ENCODE peak calls at places on chromosomes 13 and 19, in four cellular contexts. F, A, V and M are unnamed samples.

GRCh38 chr13:40666905-40667621 is 622 bp upstream of the FOXO1 start:
- DNase-seq in F (no peak), A (peak; percentile 50), V (no peak), M (no peak)

GRCh38 chr19:38522915-38523314 is 89.4 kb downstream of the RYR1 start:
- DNase-seq in F (no peak), A (no peak), V (no peak), M (no peak)

GRCh38 chr13:23921451-23921888 is 24.2 kb upstream of the C1QTNF9B start:
- DNase-seq in F (peak; percentile 23), A (peak; percentile 18), V (no peak), M (peak; percentile 54)

GRCh38 chr19:1864480-1865171 is 1.2 kb upstream of the KLF16 start:
- DNase-seq in F (no peak), A (peak; percentile 91), V (no peak), M (peak; percentile 91)

GRCh38 chr13:52459668-52460067 is 4.4 kb downstream of the CKAP2 start:
- DNase-seq in F (no peak), A (no peak), V (no peak), M (no peak)

GRCh38 chr13:40644838-40645620 is 21.4 kb downstream of the FOXO1 start:
- DNase-seq in F (no peak), A (no peak), V (no peak), M (no peak)

GRCh38 chr13:95188128-95188527 is 113.1 kb downstream of the ABCC4 start:
- DNase-seq in F (no peak), A (no peak), V (no peak), M (no peak)

GRCh38 chr19:40278361-40279045 is 6.6 kb downstream of the AKT2 start:
- DNase-seq in F (no peak), A (no peak), V (no peak), M (no peak)

GRCh38 chr13:42398542-42398941 is 126.6 kb downstream of the AKAP11 start:
- DNase-seq in F (no peak), A (no peak), V (no peak), M (no peak)

GRCh38 chr19:17908244-17908643 is 24.6 kb upstream of the CCDC124 start:
- DNase-seq in F (no peak), A (no peak), V (no peak), M (no peak)

GRCh38 chr19:18206018-18206417 is 2.2 kb upstream of the RAB3A start:
- DNase-seq in F (no peak), A (no peak), V (no peak), M (no peak)

GRCh38 chr19:16324384-16325160 is at the start of gene KLF2:
- DNase-seq in F (peak; percentile 63), A (peak; percentile 83), V (no peak), M (no peak)

GRCh38 chr19:37692956-37693660 is 26.5 kb downstream of the ZNF607 start:
- DNase-seq in F (no peak), A (peak; percentile 23), V (no peak), M (no peak)

GRCh38 chr13:73428137-73428536 is 369.3 kb downstream of the KLF5 start:
- DNase-seq in F (peak; percentile 81), A (no peak), V (no peak), M (no peak)

GRCh38 chr19:18478545-18479311 is 40.8 kb upstream of the ISYNA1 start:
- DNase-seq in F (no peak), A (peak; percentile 71), V (peak; percentile 51), M (no peak)

GRCh38 chr19:14561832-14562351 is 10.0 kb downstream of the NDUFB7 start:
- DNase-seq in F (no peak), A (no peak), V (no peak), M (no peak)

GRCh38 chr13:50783940-50784339 is 59.6 kb downstream of the DLEU7 start:
- DNase-seq in F (no peak), A (no peak), V (no peak), M (no peak)

GRCh38 chr19:12840091-12841079 is 2.1 kb downstream of the MAST1 start:
- DNase-seq in F (peak; percentile 93), A (peak; percentile 97), V (no peak), M (peak; percentile 100)

GRCh38 chr13:52599853-52600603 is 42.2 kb upstream of the HNRNPA1L2 start:
- DNase-seq in F (no peak), A (no peak), V (no peak), M (peak; percentile 75)

GRCh38 chr13:43284162-43284561 is 260.8 kb downstream of the DNAJC15 start:
- DNase-seq in F (no peak), A (no peak), V (no peak), M (no peak)

GRCh38 chr13:76822691-76823267 is 63.4 kb downstream of the KCTD12 start:
- DNase-seq in F (no peak), A (no peak), V (no peak), M (no peak)

GRCh38 chr13:50783066-50783465 is 60.4 kb downstream of the DLEU7 start:
- DNase-seq in F (no peak), A (no peak), V (no peak), M (no peak)

GRCh38 chr13:80276371-80277289 is 64.3 kb downstream of the SPRY2 start:
- DNase-seq in F (no peak), A (no peak), V (no peak), M (no peak)
- TF ChIP-seq EGR1 in F (no peak), A (no peak), V (no peak), M (no peak)

DNA sequence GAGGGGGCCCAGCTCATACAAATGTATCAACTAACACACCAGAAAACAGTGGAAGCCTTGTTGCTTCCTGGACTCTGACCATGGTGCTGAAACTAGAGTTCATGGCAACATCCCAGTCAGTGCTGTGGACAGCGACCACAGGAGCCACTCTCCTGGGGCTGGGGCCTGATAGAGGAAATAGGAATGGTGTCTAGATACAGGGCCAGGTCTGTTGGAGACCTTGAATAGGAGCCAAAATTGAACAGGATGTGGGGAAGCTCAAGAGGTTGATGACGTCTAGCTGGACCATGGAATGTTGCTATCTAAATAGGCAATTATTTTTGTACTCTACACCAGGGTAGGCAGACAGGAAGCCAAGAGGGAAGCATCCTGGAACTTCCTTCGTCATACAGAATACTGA is 21.8 kb downstream of the LILRB4 start:
- DNase-seq in F (no peak), A (peak; percentile 80), V (no peak), M (no peak)
- TF ChIP-seq EGR1 in F (no peak), A (no peak), V (no peak), M (no peak)

DNA sequence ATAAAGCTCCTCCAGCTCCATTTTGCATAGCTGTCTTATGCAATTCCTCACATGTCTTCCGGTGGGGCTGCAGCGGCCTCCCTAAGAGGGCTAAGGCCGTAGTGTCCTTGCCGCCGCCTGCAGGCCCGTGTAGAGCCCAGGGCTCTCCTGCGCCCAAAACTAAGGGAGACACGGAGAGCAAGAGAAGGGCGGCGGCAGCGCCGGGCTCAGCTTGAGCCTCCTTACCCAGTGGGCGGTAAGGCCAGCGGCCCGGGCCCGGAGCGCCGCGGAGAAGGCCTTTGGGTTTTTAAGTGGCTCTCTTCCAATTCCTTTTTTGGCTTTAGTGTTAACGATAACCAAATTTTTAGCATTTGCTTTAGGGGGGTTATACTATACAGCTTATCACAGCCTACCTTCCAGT is 30.1 kb downstream of the ZNF677 start:
- DNase-seq in F (no peak), A (no peak), V (no peak), M (no peak)
- TF ChIP-seq EGR1 in F (no peak), A (no peak), V (no peak), M (no peak)

GRCh38 chr13:78241278-78241919 is 322.8 kb upstream of the EDNRB start:
- DNase-seq in F (no peak), A (peak; percentile 13), V (no peak), M (peak; percentile 17)
- TF ChIP-seq EGR1 in F (no peak), A (no peak), V (no peak), M (no peak)

DNA sequence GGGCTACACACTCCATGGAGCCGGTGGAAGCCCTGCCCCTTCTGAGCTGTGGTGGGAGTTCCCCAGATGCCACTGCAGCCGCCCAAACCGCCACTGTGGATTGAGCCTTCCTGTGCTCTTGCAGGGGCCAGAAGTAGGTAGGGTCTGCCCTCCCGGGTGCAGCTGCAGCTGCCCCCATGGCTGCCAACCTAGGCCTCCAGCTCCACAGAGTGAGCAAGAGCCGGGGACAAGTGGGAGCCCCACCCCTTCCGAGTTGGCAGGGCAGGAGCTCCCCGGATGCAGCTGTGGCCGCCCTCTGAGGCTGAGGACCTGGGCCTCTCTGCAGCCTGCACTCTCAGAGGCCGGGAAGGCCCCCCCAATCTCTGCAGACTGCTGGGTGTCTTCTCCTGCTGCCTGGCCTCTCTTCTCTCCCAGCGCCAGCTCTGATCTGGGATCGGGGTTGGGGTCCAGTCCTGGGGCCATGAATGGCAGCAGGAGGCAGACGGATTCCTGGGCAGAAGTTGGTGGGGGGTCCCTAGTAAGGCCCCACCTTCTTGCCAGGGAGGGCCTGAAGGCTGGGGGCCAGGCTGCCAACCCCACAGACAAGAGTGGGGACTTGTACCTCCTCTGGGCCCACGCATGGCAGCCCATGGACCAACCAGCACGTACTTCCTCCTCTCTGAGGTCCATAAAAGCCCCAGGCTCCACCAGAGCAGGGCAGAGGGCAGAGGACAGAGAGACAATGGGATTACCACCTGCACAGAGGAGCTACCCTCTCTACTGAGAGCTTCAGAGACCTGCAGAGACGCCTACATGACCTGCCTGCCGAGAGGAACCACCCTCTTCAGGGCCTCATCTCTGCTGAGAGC is 28.9 kb downstream of the AP2S1 start:
- DNase-seq in F (no peak), A (no peak), V (no peak), M (no peak)
- TF ChIP-seq EGR1 in F (no peak), A (no peak), V (no peak), M (no peak)

GRCh38 chr13:112992931-112993700 is 24.1 kb downstream of the MCF2L start:
- DNase-seq in F (no peak), A (no peak), V (no peak), M (no peak)

GRCh38 chr13:112987625-112988024 is 18.6 kb downstream of the MCF2L start:
- DNase-seq in F (no peak), A (no peak), V (no peak), M (no peak)

GRCh38 chr13:112994084-112994780 is 25.2 kb downstream of the MCF2L start:
- DNase-seq in F (no peak), A (no peak), V (no peak), M (no peak)

GRCh38 chr13:112991611-112992010 is 22.6 kb downstream of the MCF2L start:
- DNase-seq in F (no peak), A (no peak), V (no peak), M (no peak)

GRCh38 chr13:112990783-112991182 is 21.8 kb downstream of the MCF2L start:
- DNase-seq in F (no peak), A (no peak), V (no peak), M (no peak)
- TF ChIP-seq EGR1 in F (no peak), A (no peak), V (no peak), M (no peak)